ENCODE peak calls at places on chromosomes 7 and 10, in four cellular contexts. C is transverse colon, B is uterus, D is RPMI8226. H is an unnamed sample.
A peak's percentile ranks its signal among the peaks of the same experiment; 100 is the strongest.

GRCh38 chr7:23680417-23681405 is 712 bp downstream of the FAM221A start:
- DNase-seq in C (peak; percentile 83), B (peak; percentile 54), D (no peak), H (peak; percentile 79)

GRCh38 chr7:105689093-105689819 is 108.0 kb upstream of the EFCAB10 start:
- DNase-seq in C (no peak), B (no peak), D (no peak), H (no peak)

GRCh38 chr10:28180654-28181053 is 122.2 kb downstream of the MPP7 start:
- DNase-seq in C (no peak), B (no peak), D (no peak), H (no peak)

GRCh38 chr10:131312261-131312801 is 810 bp upstream of the TCERG1L start:
- DNase-seq in C (no peak), B (no peak), D (no peak), H (peak; percentile 75)

GRCh38 chr7:116407165-116407564 is 92.4 kb upstream of the CAV2 start:
- DNase-seq in C (no peak), B (no peak), D (no peak), H (no peak)

GRCh38 chr10:96416643-96417042 is 57.8 kb upstream of the OPALIN start:
- DNase-seq in C (peak; percentile 36), B (peak; percentile 41), D (peak; percentile 46), H (no peak)

GRCh38 chr10:35684625-35685024 is 42.5 kb upstream of the FZD8 start:
- DNase-seq in C (no peak), B (no peak), D (no peak), H (no peak)

GRCh38 chr7:14321947-14322346 is 332.5 kb upstream of the ETV1 start:
- DNase-seq in C (no peak), B (no peak), D (peak; percentile 87), H (peak; percentile 51)

GRCh38 chr7:100433276-100433591 is 3.1 kb downstream of the PPP1R35 start:
- DNase-seq in C (no peak), B (no peak), D (no peak), H (no peak)

GRCh38 chr7:155032978-155033377 is 30.1 kb upstream of the PAXIP1 start:
- DNase-seq in C (no peak), B (no peak), D (no peak), H (no peak)

GRCh38 chr7:132424821-132425739 is 151.2 kb downstream of the PLXNA4 start:
- DNase-seq in C (no peak), B (no peak), D (no peak), H (no peak)

GRCh38 chr10:131743190-131744151 is 157.3 kb upstream of the PPP2R2D start:
- DNase-seq in C (no peak), B (no peak), D (no peak), H (no peak)

GRCh38 chr7:156055206-156055822 is 243.1 kb upstream of the SHH start:
- DNase-seq in C (no peak), B (no peak), D (no peak), H (no peak)

GRCh38 chr7:22872087-22872807 is 49.6 kb upstream of the TOMM7 start:
- DNase-seq in C (no peak), B (no peak), D (no peak), H (no peak)

GRCh38 chr10:88999629-89000028 is 9.0 kb downstream of the FAS start:
- DNase-seq in C (no peak), B (no peak), D (no peak), H (no peak)

GRCh38 chr7:86745019-86745745 is 101.5 kb downstream of the GRM3 start:
- DNase-seq in C (no peak), B (no peak), D (no peak), H (no peak)

GRCh38 chr7:22200238-22200637 is 156.7 kb downstream of the RAPGEF5 start:
- DNase-seq in C (no peak), B (no peak), D (no peak), H (no peak)

GRCh38 chr10:52423369-52423768 is 109.3 kb downstream of the DKK1 start:
- DNase-seq in C (no peak), B (no peak), D (no peak), H (no peak)

GRCh38 chr10:34538291-34538829 is 276.7 kb downstream of the PARD3 start:
- DNase-seq in C (no peak), B (no peak), D (peak; percentile 61), H (no peak)

GRCh38 chr7:2923291-2923781 is 79.2 kb upstream of the GNA12 start:
- DNase-seq in C (no peak), B (no peak), D (no peak), H (no peak)

GRCh38 chr10:76583711-76584161 is 1053.9 kb downstream of the KCNMA1 start:
- DNase-seq in C (no peak), B (no peak), D (no peak), H (no peak)

GRCh38 chr7:129202058-129202777 is 13.8 kb downstream of the SMO start:
- DNase-seq in C (no peak), B (no peak), D (no peak), H (no peak)

GRCh38 chr10:118965636-118966035 is 63.9 kb upstream of the NANOS1 start:
- DNase-seq in C (no peak), B (no peak), D (no peak), H (no peak)

GRCh38 chr10:75726522-75727493 is 295.4 kb downstream of the LRMDA start:
- DNase-seq in C (no peak), B (no peak), D (no peak), H (no peak)

GRCh38 chr7:44264221-44264956 is 61.0 kb downstream of the CAMK2B start:
- DNase-seq in C (no peak), B (no peak), D (peak; percentile 57), H (peak; percentile 87)

GRCh38 chr7:158650821-158651225 is 53.8 kb downstream of the NCAPG2 start:
- DNase-seq in C (no peak), B (no peak), D (no peak), H (no peak)

GRCh38 chr10:71548494-71548846 is 151.8 kb downstream of the CDH23 start:
- DNase-seq in C (no peak), B (no peak), D (peak; percentile 49), H (no peak)

GRCh38 chr10:77230194-77230593 is 407.4 kb downstream of the KCNMA1 start:
- DNase-seq in C (no peak), B (no peak), D (no peak), H (no peak)